ENCODE peak calls at places on chromosomes 2 and 18, in nine cellular contexts. T, P, H, Y, A, B, Z, C and X are unnamed samples.

GRCh38 chr2:168244318-168244717 is 3.1 kb downstream of the STK39 start:
- DNase-seq in T (no peak), P (peak), H (no peak), Y (peak), A (no peak), B (no peak), Z (no peak), C (no peak), X (no peak)

GRCh38 chr2:101332885-101333766 is 24.6 kb upstream of the RNF149 start:
- DNase-seq in T (no peak), P (no peak), H (no peak), Y (no peak), A (no peak), B (no peak), Z (no peak), C (no peak), X (no peak)

GRCh38 chr2:204665244-204665643 is 120.0 kb downstream of the PARD3B start:
- DNase-seq in T (no peak), P (peak), H (no peak), Y (no peak), A (no peak), B (peak), Z (no peak), C (no peak), X (no peak)

GRCh38 chr2:206113148-206113547 is 27.2 kb upstream of the INO80D start:
- DNase-seq in T (peak), P (no peak), H (no peak), Y (no peak), A (no peak), B (peak), Z (no peak), C (no peak), X (no peak)

GRCh38 chr18:78972930-78973331 is 6.7 kb upstream of the SALL3 start:
- DNase-seq in T (peak), P (no peak), H (no peak), Y (no peak), A (no peak), B (no peak), Z (no peak), C (no peak), X (no peak)

GRCh38 chr2:171878481-171878993 is 15.5 kb downstream of the SLC25A12 start:
- DNase-seq in T (peak), P (peak), H (peak), Y (no peak), A (no peak), B (peak), Z (no peak), C (peak), X (no peak)

GRCh38 chr2:227117852-227118251 is 46.2 kb downstream of the COL4A4 start:
- DNase-seq in T (no peak), P (no peak), H (no peak), Y (no peak), A (no peak), B (no peak), Z (no peak), C (no peak), X (no peak)

GRCh38 chr2:59353301-59353921 is 1112.3 kb upstream of the FANCL start:
- DNase-seq in T (no peak), P (no peak), H (no peak), Y (no peak), A (no peak), B (no peak), Z (no peak), C (no peak), X (no peak)

GRCh38 chr18:6731197-6731596 is 1.7 kb downstream of the ARHGAP28 start:
- DNase-seq in T (peak), P (peak), H (no peak), Y (no peak), A (no peak), B (peak), Z (no peak), C (peak), X (no peak)

GRCh38 chr2:199216253-199216652 is 241.5 kb downstream of the SATB2 start:
- DNase-seq in T (no peak), P (no peak), H (no peak), Y (no peak), A (no peak), B (no peak), Z (no peak), C (no peak), X (no peak)

GRCh38 chr18:79043288-79043687 is 25.9 kb upstream of the ATP9B start:
- DNase-seq in T (no peak), P (no peak), H (no peak), Y (no peak), A (no peak), B (no peak), Z (no peak), C (no peak), X (no peak)

GRCh38 chr2:191376981-191377629 is 131.9 kb downstream of the MYO1B start:
- DNase-seq in T (no peak), P (peak), H (peak), Y (no peak), A (peak), B (peak), Z (peak), C (peak), X (peak)

GRCh38 chr2:174596994-174597346 is 634 bp downstream of the WIPF1 start:
- DNase-seq in T (no peak), P (no peak), H (no peak), Y (peak), A (no peak), B (no peak), Z (no peak), C (no peak), X (no peak)

GRCh38 chr2:174597347-174598047 is at the start of gene WIPF1:
- DNase-seq in T (peak), P (peak), H (no peak), Y (peak), A (no peak), B (peak), Z (no peak), C (no peak), X (no peak)

GRCh38 chr2:174600349-174600748 is 2.7 kb upstream of the WIPF1 start:
- DNase-seq in T (no peak), P (no peak), H (no peak), Y (peak), A (no peak), B (no peak), Z (no peak), C (no peak), X (no peak)

GRCh38 chr2:174602741-174603140 is 5.1 kb upstream of the WIPF1 start:
- DNase-seq in T (no peak), P (no peak), H (no peak), Y (no peak), A (no peak), B (no peak), Z (no peak), C (no peak), X (no peak)

DNA sequence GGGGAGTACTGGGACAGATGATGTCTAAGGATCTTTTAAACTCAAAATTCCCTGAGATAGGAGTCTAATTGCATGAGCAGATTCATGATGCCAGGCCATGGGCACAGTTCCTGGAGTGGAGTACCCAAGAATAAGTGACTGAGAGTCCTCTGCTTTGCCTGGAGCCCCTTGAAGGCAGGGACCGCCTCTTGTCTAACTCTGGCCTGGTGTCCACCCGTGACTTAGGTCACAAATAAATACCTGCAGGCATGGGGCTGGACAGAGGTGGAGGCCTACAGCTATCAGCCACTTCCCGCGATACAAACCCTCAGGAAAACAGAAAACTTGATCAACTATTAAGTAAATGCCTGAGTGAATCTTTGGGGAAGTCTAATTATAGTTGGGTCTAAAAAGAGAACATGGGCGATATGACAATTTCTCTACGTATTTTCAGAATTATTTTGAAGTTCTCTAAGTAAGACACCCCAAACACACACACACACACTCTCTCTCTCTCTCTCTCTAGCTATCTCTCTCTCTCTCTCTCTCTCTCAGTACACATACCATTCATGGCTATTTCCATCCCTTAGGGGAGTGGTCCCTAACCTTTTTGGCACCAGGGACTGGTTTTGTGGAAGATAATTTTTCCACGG is 1.8 kb upstream of the WIPF1 start:
- DNase-seq in T (no peak), P (no peak), H (no peak), Y (peak), A (no peak), B (no peak), Z (no peak), C (no peak), X (no peak)
- H3K4me3 ChIP-seq in T (no peak), P (no peak), H (no peak), Y (peak), A (no peak), B (no peak), Z (no peak), C (no peak), X (no peak)

GRCh38 chr2:74496997-74497776 is 2.2 kb downstream of the LBX2 start:
- DNase-seq in T (peak), P (no peak), H (no peak), Y (no peak), A (no peak), B (no peak), Z (no peak), C (no peak), X (no peak)
- H3K4me3 ChIP-seq in T (no peak), P (peak), H (no peak), Y (no peak), A (no peak), B (no peak), Z (no peak), C (no peak), X (no peak)

GRCh38 chr2:2187196-2187595 is 143.9 kb downstream of the MYT1L start:
- DNase-seq in T (no peak), P (no peak), H (no peak), Y (no peak), A (no peak), B (no peak), Z (no peak), C (no peak), X (no peak)

GRCh38 chr2:2189112-2189398 is 142.0 kb downstream of the MYT1L start:
- DNase-seq in T (no peak), P (no peak), H (no peak), Y (no peak), A (no peak), B (no peak), Z (no peak), C (no peak), X (no peak)

GRCh38 chr2:2184549-2185249 is 146.4 kb downstream of the MYT1L start:
- DNase-seq in T (peak), P (no peak), H (no peak), Y (no peak), A (no peak), B (no peak), Z (no peak), C (no peak), X (peak)

GRCh38 chr2:2191110-2191707 is 139.9 kb downstream of the MYT1L start:
- DNase-seq in T (no peak), P (no peak), H (no peak), Y (no peak), A (no peak), B (no peak), Z (no peak), C (no peak), X (no peak)

DNA sequence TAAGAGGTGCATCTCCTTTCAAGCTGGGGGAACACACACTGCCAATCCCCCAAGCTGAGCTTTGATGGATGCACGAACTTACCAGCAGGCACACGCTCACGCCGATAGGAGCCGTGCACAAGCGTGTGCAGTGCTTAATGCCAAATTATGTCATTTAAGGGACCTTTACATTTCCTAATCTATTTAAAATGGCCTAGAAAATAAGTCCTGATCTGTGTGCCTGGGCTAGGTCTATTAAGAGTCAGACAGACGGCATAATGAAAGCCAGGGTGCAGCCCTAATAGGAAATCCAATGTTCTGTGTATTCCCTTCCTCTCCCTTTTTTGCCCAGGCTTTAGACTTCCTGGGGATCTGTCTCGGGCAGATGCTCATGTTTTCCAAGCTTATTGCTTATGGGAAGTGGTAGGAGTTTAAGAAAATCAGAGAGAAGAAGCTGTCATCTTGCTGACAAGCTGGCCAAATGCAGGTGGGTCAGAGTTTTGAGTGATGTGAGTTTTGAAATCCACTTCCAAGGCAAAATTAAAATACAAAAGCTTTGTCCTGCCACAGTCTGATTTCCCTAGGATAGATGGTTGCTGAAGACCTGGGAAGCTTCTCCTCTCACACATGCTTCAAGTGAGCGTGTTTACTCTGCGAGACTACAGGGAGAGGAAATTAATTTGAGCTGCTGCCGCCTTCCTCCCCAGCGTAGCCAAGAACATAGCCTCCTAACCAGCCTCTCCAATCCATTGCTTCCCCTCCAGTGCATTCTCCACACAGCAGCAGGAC is 142.5 kb downstream of the MYT1L start:
- DNase-seq in T (no peak), P (no peak), H (no peak), Y (no peak), A (no peak), B (no peak), Z (no peak), C (no peak), X (no peak)
- H3K4me3 ChIP-seq in T (no peak), P (no peak), H (no peak), Y (no peak), A (no peak), B (no peak), Z (no peak), C (no peak), X (no peak)

GRCh38 chr2:240151477-240152031 is 11.1 kb upstream of the OTOS start:
- DNase-seq in T (peak), P (no peak), H (no peak), Y (no peak), A (no peak), B (no peak), Z (peak), C (no peak), X (no peak)

GRCh38 chr2:240154606-240155005 is 14.1 kb upstream of the OTOS start:
- DNase-seq in T (peak), P (no peak), H (no peak), Y (no peak), A (no peak), B (no peak), Z (peak), C (no peak), X (no peak)

GRCh38 chr2:240156026-240156390 is 15.6 kb upstream of the OTOS start:
- DNase-seq in T (peak), P (no peak), H (no peak), Y (no peak), A (no peak), B (no peak), Z (no peak), C (no peak), X (no peak)

GRCh38 chr2:240155080-240156025 is 14.9 kb upstream of the OTOS start:
- DNase-seq in T (peak), P (no peak), H (no peak), Y (no peak), A (no peak), B (no peak), Z (peak), C (no peak), X (no peak)

DNA sequence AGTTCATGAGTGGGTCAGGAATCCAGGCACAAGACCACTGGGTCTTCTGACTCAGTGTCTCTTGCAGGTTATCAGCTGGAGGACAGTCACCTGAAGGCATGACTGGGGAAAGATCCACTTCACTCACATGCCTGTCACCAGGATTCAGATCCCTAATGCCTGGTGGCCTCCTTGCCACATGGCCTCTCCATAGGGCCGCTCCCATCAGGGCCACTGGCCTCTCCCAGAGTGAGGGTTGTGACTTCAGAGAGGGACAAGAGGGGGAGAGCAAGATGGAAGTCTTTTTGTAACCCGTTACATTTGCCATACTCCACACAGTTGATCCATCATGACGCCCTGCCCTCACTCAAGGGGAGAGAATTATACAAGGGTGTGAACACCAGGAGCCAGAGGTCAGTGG is 13.0 kb upstream of the OTOS start:
- DNase-seq in T (no peak), P (no peak), H (no peak), Y (no peak), A (no peak), B (no peak), Z (peak), C (no peak), X (no peak)
- H3K4me3 ChIP-seq in T (no peak), P (no peak), H (no peak), Y (no peak), A (no peak), B (no peak), Z (no peak), C (no peak), X (no peak)